ENCODE peak calls at places on chromosomes 7 and 10, in seven cellular contexts. A, K, T, X, L, M and N are unnamed samples.
A peak's percentile ranks its signal among the peaks of the same experiment; 100 is the strongest.

GRCh38 chr10:97771055-97771811 is 566 bp downstream of the SFRP5 start:
- DNase-seq in L (peak; percentile 18), K (peak; percentile 34), X (peak; percentile 11), A (no peak), M (no peak), T (peak; percentile 45), N (no peak)

GRCh38 chr10:1654247-1654646 is 83.1 kb downstream of the ADARB2 start:
- DNase-seq in A (no peak), M (no peak), K (no peak), L (no peak), T (no peak), X (no peak), N (no peak)

GRCh38 chr10:58588673-58589265 is 76.1 kb downstream of the BICC1 start:
- DNase-seq in X (peak; percentile 5), L (no peak), A (no peak), K (no peak), M (no peak), T (no peak), N (no peak)

GRCh38 chr10:103676851-103677417 is 178.4 kb downstream of the SH3PXD2A start:
- DNase-seq in L (peak; percentile 78), X (no peak), T (no peak), M (no peak), K (peak; percentile 91), A (no peak), N (no peak)

GRCh38 chr10:23343591-23344225 is 889 bp downstream of the C10orf67 start:
- DNase-seq in K (peak; percentile 64), X (no peak), L (peak; percentile 30), T (no peak), M (no peak), A (no peak), N (peak; percentile 44)

GRCh38 chr10:22420787-22421517 is 75.7 kb downstream of the SPAG6 start:
- DNase-seq in K (peak; percentile 56), X (peak; percentile 56), A (no peak), L (no peak), T (peak; percentile 37), M (no peak), N (peak; percentile 44)

GRCh38 chr10:79081353-79082034 is 12.7 kb downstream of the ZMIZ1 start:
- DNase-seq in M (no peak), X (no peak), A (peak; percentile 73), L (peak; percentile 86), T (no peak), K (peak; percentile 87), N (no peak)

GRCh38 chr7:112150823-112151641 is 55.2 kb downstream of the DOCK4 start:
- DNase-seq in T (no peak), K (peak; percentile 34), X (no peak), A (no peak), M (no peak), L (peak; percentile 40), N (no peak)

GRCh38 chr10:53023411-53023810 is 250.8 kb upstream of the MBL2 start:
- DNase-seq in L (no peak), K (no peak), T (no peak), M (no peak), X (no peak), A (no peak), N (no peak)

GRCh38 chr7:47651355-47652317 is 69.7 kb upstream of the TNS3 start:
- DNase-seq in X (no peak), M (no peak), A (peak; percentile 52), L (peak; percentile 94), T (no peak), K (peak; percentile 99), N (no peak)

GRCh38 chr7:23220690-23221305 is 25.8 kb upstream of the GPNMB start:
- DNase-seq in L (no peak), T (no peak), K (peak; percentile 15), A (no peak), M (no peak), X (no peak), N (no peak)

GRCh38 chr7:126635545-126635944 is 617.2 kb downstream of the GRM8 start:
- DNase-seq in X (no peak), M (no peak), A (no peak), L (no peak), K (no peak), T (no peak), N (no peak)

GRCh38 chr10:131264110-131264788 is 47.3 kb downstream of the TCERG1L start:
- DNase-seq in L (no peak), X (no peak), A (no peak), M (no peak), K (no peak), T (no peak), N (no peak)

GRCh38 chr7:95470452-95470851 is 15.3 kb upstream of the ASB4 start:
- DNase-seq in K (peak; percentile 90), L (peak; percentile 75), X (peak; percentile 67), T (peak; percentile 60), M (no peak), A (no peak), N (peak; percentile 52)

GRCh38 chr10:24465899-24466615 is 257.1 kb downstream of the KIAA1217 start:
- DNase-seq in M (peak; percentile 77), X (peak; percentile 50), T (peak; percentile 16), K (peak; percentile 97), L (peak; percentile 97), A (peak; percentile 78), N (peak; percentile 38)

GRCh38 chr7:55499591-55499990 is 72.7 kb downstream of the VOPP1 start:
- DNase-seq in L (no peak), X (no peak), K (no peak), A (no peak), M (no peak), T (no peak), N (no peak)

GRCh38 chr7:69795932-69796331 is 197.7 kb downstream of the AUTS2 start:
- DNase-seq in M (no peak), X (no peak), A (no peak), T (no peak), K (no peak), L (no peak), N (no peak)

GRCh38 chr7:19024261-19024660 is 93.2 kb downstream of the TWIST1 start:
- DNase-seq in A (no peak), T (no peak), K (peak; percentile 92), M (no peak), X (no peak), L (peak; percentile 87), N (no peak)

GRCh38 chr10:117462816-117463544 is 79.6 kb upstream of the EMX2 start:
- DNase-seq in L (no peak), T (no peak), A (no peak), M (no peak), X (no peak), K (no peak), N (no peak)

GRCh38 chr7:140928491-140929309 is 4.0 kb upstream of the BRAF start:
- DNase-seq in L (no peak), K (no peak), M (no peak), T (no peak), A (no peak), X (no peak), N (no peak)

GRCh38 chr10:129956285-129956649 is 7.8 kb downstream of the EBF3 start:
- DNase-seq in X (no peak), A (no peak), M (no peak), K (no peak), T (no peak), L (no peak), N (no peak)

GRCh38 chr7:107234436-107234835 is 65.6 kb downstream of the HBP1 start:
- DNase-seq in L (no peak), T (no peak), A (no peak), M (no peak), K (no peak), X (no peak), N (no peak)

GRCh38 chr10:83680470-83680891 is 458.8 kb upstream of the GHITM start:
- DNase-seq in A (no peak), X (peak; percentile 93), M (no peak), L (no peak), K (no peak), T (peak; percentile 78), N (peak; percentile 72)

GRCh38 chr7:114923403-114923713 is 1.5 kb downstream of the MDFIC start:
- DNase-seq in X (no peak), A (no peak), K (no peak), L (no peak), M (no peak), T (no peak), N (no peak)

GRCh38 chr7:44286618-44287487 is 38.5 kb downstream of the CAMK2B start:
- DNase-seq in T (no peak), M (no peak), X (no peak), L (no peak), K (no peak), A (no peak), N (no peak)

GRCh38 chr7:28958235-28958945 is at the start of gene TRIL:
- DNase-seq in T (peak; percentile 23), A (no peak), K (peak; percentile 69), X (no peak), M (no peak), L (peak; percentile 61), N (peak; percentile 32)

GRCh38 chr10:106571216-106571954 is 593.1 kb downstream of the SORCS1 start:
- DNase-seq in L (peak; percentile 64), K (peak; percentile 86), A (no peak), X (peak; percentile 12), T (peak; percentile 8), M (no peak), N (no peak)
- TF ChIP-seq CTCF in L (peak; percentile 65), K (peak; percentile 81), A (peak; percentile 61), X (peak; percentile 25), T (no peak), M (no peak), N (peak; percentile 41)

GRCh38 chr10:114087655-114088054 is 44.0 kb downstream of the ADRB1 start:
- DNase-seq in X (no peak), K (no peak), T (no peak), L (no peak), A (no peak), M (no peak), N (no peak)
- TF ChIP-seq CTCF in X (no peak), K (peak; percentile 29), T (no peak), L (no peak), A (no peak), M (no peak), N (no peak)

GRCh38 chr7:963236-964078 is 9.0 kb upstream of the ADAP1 start:
- DNase-seq in A (no peak), M (no peak), T (no peak), L (no peak), X (no peak), K (no peak), N (no peak)
- TF ChIP-seq CTCF in A (no peak), M (no peak), T (no peak), L (no peak), X (no peak), K (no peak), N (peak; percentile 17)

GRCh38 chr10:73190188-73190587 is 22.3 kb downstream of the FAM149B1 start:
- DNase-seq in M (no peak), L (no peak), K (no peak), T (no peak), A (no peak), X (no peak), N (no peak)

GRCh38 chr10:73183882-73184281 is 16.0 kb downstream of the FAM149B1 start:
- DNase-seq in X (no peak), L (peak; percentile 7), A (no peak), T (no peak), M (no peak), K (peak; percentile 57), N (no peak)

GRCh38 chr10:73182568-73182967 is 14.6 kb downstream of the FAM149B1 start:
- DNase-seq in A (no peak), T (no peak), K (peak; percentile 81), L (peak; percentile 24), M (no peak), X (no peak), N (no peak)

DNA sequence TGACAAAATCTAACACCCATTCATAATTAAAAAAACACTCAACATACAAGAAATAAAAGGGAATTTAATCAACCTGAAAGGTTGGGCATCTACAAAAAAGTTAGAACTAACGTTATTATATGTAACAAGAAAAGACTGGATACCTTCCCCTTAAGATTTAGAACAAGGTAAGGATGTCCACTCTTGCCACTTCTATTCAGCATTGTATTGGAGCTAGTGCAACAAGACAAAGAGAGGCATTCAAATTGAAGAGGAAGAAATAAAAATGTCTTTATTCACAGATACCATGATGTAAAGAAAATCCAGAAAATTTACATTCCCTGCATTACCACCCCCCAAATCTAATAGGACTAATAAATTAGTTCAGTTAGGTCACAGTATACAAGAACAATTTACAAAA is 18.3 kb downstream of the FAM149B1 start:
- DNase-seq in L (no peak), T (no peak), M (no peak), A (no peak), K (no peak), X (no peak), N (no peak)
- TF ChIP-seq CTCF in L (no peak), T (no peak), M (no peak), A (no peak), K (no peak), X (no peak), N (no peak)